ENCODE peak calls at places on chromosome 1, in seven cellular contexts. One of them, this sample, is unnamed.

GRCh38 chr1:66876664-66877063 is 48.0 kb downstream of the DNAI4 start:
- DNase-seq in HCT116: no peak
- DNase-seq in stomach: no peak
- DNase-seq in spleen: no peak
- DNase-seq in prostate gland: no peak
- DNase-seq in epithelial cell of prostate: no peak
- DNase-seq in A549: no peak
- DNase-seq in this sample: no peak

GRCh38 chr1:8674912-8675311 is 142.5 kb downstream of the RERE start:
- DNase-seq in stomach: no peak
- DNase-seq in HCT116: no peak
- DNase-seq in prostate gland: no peak
- DNase-seq in spleen: no peak
- DNase-seq in epithelial cell of prostate: no peak
- DNase-seq in A549: no peak
- DNase-seq in this sample: no peak

GRCh38 chr1:213993929-213994328 is 6.2 kb downstream of the PROX1 start:
- DNase-seq in A549: no peak
- DNase-seq in stomach: no peak
- DNase-seq in epithelial cell of prostate: no peak
- DNase-seq in HCT116: no peak
- DNase-seq in spleen: no peak
- DNase-seq in prostate gland: no peak
- DNase-seq in this sample: no peak

GRCh38 chr1:150560576-150560975 is 11.4 kb downstream of the ADAMTSL4 start:
- DNase-seq in prostate gland: no peak
- DNase-seq in stomach: no peak
- DNase-seq in spleen: peak; percentile 75
- DNase-seq in HCT116: no peak
- DNase-seq in A549: no peak
- DNase-seq in epithelial cell of prostate: no peak
- DNase-seq in this sample: no peak

GRCh38 chr1:162186406-162186805 is 116.9 kb downstream of the NOS1AP start:
- DNase-seq in A549: no peak
- DNase-seq in HCT116: no peak
- DNase-seq in prostate gland: no peak
- DNase-seq in stomach: no peak
- DNase-seq in spleen: no peak
- DNase-seq in epithelial cell of prostate: no peak
- DNase-seq in this sample: no peak

GRCh38 chr1:156480411-156481192 is 20.0 kb downstream of the MEF2D start:
- DNase-seq in prostate gland: no peak
- DNase-seq in epithelial cell of prostate: no peak
- DNase-seq in A549: peak; percentile 59
- DNase-seq in HCT116: no peak
- DNase-seq in stomach: peak; percentile 71
- DNase-seq in spleen: peak; percentile 94
- DNase-seq in this sample: peak; percentile 58

GRCh38 chr1:233673146-233673946 is 59.4 kb downstream of the KCNK1 start:
- DNase-seq in HCT116: no peak
- DNase-seq in spleen: no peak
- DNase-seq in stomach: no peak
- DNase-seq in epithelial cell of prostate: no peak
- DNase-seq in prostate gland: no peak
- DNase-seq in A549: peak; percentile 66
- DNase-seq in this sample: no peak

GRCh38 chr1:110634455-110635281 is 28.5 kb upstream of the KCNA2 start:
- DNase-seq in epithelial cell of prostate: peak; percentile 36
- DNase-seq in spleen: peak; percentile 87
- DNase-seq in stomach: peak; percentile 66
- DNase-seq in A549: no peak
- DNase-seq in HCT116: no peak
- DNase-seq in prostate gland: peak; percentile 23
- DNase-seq in this sample: no peak

GRCh38 chr1:115164940-115165718 is 75.8 kb upstream of the TSPAN2 start:
- DNase-seq in prostate gland: no peak
- DNase-seq in A549: no peak
- DNase-seq in spleen: no peak
- DNase-seq in epithelial cell of prostate: no peak
- DNase-seq in HCT116: no peak
- DNase-seq in stomach: no peak
- DNase-seq in this sample: no peak

GRCh38 chr1:31831397-31832378 is 15.9 kb upstream of the SPOCD1 start:
- DNase-seq in HCT116: no peak
- DNase-seq in stomach: no peak
- DNase-seq in A549: no peak
- DNase-seq in spleen: no peak
- DNase-seq in epithelial cell of prostate: no peak
- DNase-seq in prostate gland: no peak
- DNase-seq in this sample: no peak

GRCh38 chr1:226737819-226738420 is 1.2 kb downstream of the ITPKB start:
- DNase-seq in epithelial cell of prostate: no peak
- DNase-seq in spleen: peak; percentile 91
- DNase-seq in stomach: peak; percentile 54
- DNase-seq in A549: peak; percentile 27
- DNase-seq in HCT116: no peak
- DNase-seq in prostate gland: peak; percentile 37
- DNase-seq in this sample: peak; percentile 26

GRCh38 chr1:214707306-214708087 is 104.5 kb downstream of the CENPF start:
- DNase-seq in prostate gland: no peak
- DNase-seq in stomach: no peak
- DNase-seq in epithelial cell of prostate: no peak
- DNase-seq in spleen: no peak
- DNase-seq in HCT116: no peak
- DNase-seq in A549: no peak
- DNase-seq in this sample: no peak

GRCh38 chr1:206498685-206499084 is 8.6 kb upstream of the RASSF5 start:
- DNase-seq in stomach: no peak
- DNase-seq in spleen: peak; percentile 12
- DNase-seq in A549: no peak
- DNase-seq in epithelial cell of prostate: peak; percentile 44
- DNase-seq in prostate gland: no peak
- DNase-seq in HCT116: no peak
- DNase-seq in this sample: no peak

GRCh38 chr1:235783148-235783776 is 83.4 kb downstream of the LYST start:
- DNase-seq in stomach: no peak
- DNase-seq in spleen: no peak
- DNase-seq in A549: peak; percentile 50
- DNase-seq in epithelial cell of prostate: no peak
- DNase-seq in prostate gland: no peak
- DNase-seq in HCT116: peak; percentile 26
- DNase-seq in this sample: no peak

GRCh38 chr1:58762806-58763205 is 21.0 kb downstream of the JUN start:
- DNase-seq in stomach: no peak
- DNase-seq in prostate gland: no peak
- DNase-seq in HCT116: no peak
- DNase-seq in epithelial cell of prostate: no peak
- DNase-seq in A549: no peak
- DNase-seq in spleen: no peak
- DNase-seq in this sample: no peak

GRCh38 chr1:60989745-60990718 is 92.3 kb upstream of the NFIA start:
- DNase-seq in stomach: no peak
- DNase-seq in epithelial cell of prostate: no peak
- DNase-seq in prostate gland: no peak
- DNase-seq in A549: no peak
- DNase-seq in HCT116: no peak
- DNase-seq in spleen: no peak
- DNase-seq in this sample: no peak

GRCh38 chr1:230823421-230823820 is 44.9 kb downstream of the C1orf198 start:
- DNase-seq in A549: no peak
- DNase-seq in stomach: no peak
- DNase-seq in spleen: no peak
- DNase-seq in epithelial cell of prostate: no peak
- DNase-seq in HCT116: no peak
- DNase-seq in prostate gland: no peak
- DNase-seq in this sample: no peak

GRCh38 chr1:230758705-230759354 is 11.6 kb downstream of the CAPN9 start:
- DNase-seq in spleen: no peak
- DNase-seq in A549: no peak
- DNase-seq in HCT116: no peak
- DNase-seq in stomach: no peak
- DNase-seq in prostate gland: no peak
- DNase-seq in epithelial cell of prostate: no peak
- DNase-seq in this sample: no peak

GRCh38 chr1:112172294-112172882 is 182.9 kb upstream of the KCND3 start:
- DNase-seq in spleen: no peak
- DNase-seq in stomach: no peak
- DNase-seq in prostate gland: peak; percentile 37
- DNase-seq in HCT116: no peak
- DNase-seq in epithelial cell of prostate: peak; percentile 5
- DNase-seq in A549: peak; percentile 1
- DNase-seq in this sample: peak; percentile 12

GRCh38 chr1:223492044-223492443 is 98.8 kb downstream of the CCDC185 start:
- DNase-seq in stomach: no peak
- DNase-seq in spleen: no peak
- DNase-seq in epithelial cell of prostate: no peak
- DNase-seq in prostate gland: no peak
- DNase-seq in A549: no peak
- DNase-seq in HCT116: no peak
- DNase-seq in this sample: no peak

GRCh38 chr1:184801503-184801902 is 46.8 kb upstream of the EDEM3 start:
- DNase-seq in HCT116: no peak
- DNase-seq in A549: peak; percentile 7
- DNase-seq in prostate gland: peak; percentile 69
- DNase-seq in stomach: peak; percentile 84
- DNase-seq in spleen: no peak
- DNase-seq in epithelial cell of prostate: no peak
- DNase-seq in this sample: no peak

GRCh38 chr1:54800899-54801759 is at the start of gene TTC22:
- DNase-seq in stomach: peak; percentile 83
- DNase-seq in A549: no peak
- DNase-seq in spleen: peak; percentile 94
- DNase-seq in epithelial cell of prostate: no peak
- DNase-seq in prostate gland: peak; percentile 75
- DNase-seq in HCT116: peak; percentile 24
- DNase-seq in this sample: peak; percentile 71

GRCh38 chr1:25342846-25343245 is 4.7 kb downstream of the TMEM50A start:
- DNase-seq in epithelial cell of prostate: no peak
- DNase-seq in prostate gland: no peak
- DNase-seq in stomach: no peak
- DNase-seq in spleen: no peak
- DNase-seq in HCT116: no peak
- DNase-seq in A549: no peak
- DNase-seq in this sample: no peak

GRCh38 chr1:25341746-25342145 is 3.6 kb downstream of the TMEM50A start:
- DNase-seq in prostate gland: no peak
- DNase-seq in spleen: no peak
- DNase-seq in stomach: no peak
- DNase-seq in epithelial cell of prostate: no peak
- DNase-seq in HCT116: no peak
- DNase-seq in A549: no peak
- DNase-seq in this sample: no peak

GRCh38 chr1:25338188-25338981 is at the start of gene TMEM50A:
- DNase-seq in prostate gland: peak; percentile 85
- DNase-seq in A549: peak; percentile 86
- DNase-seq in stomach: peak; percentile 91
- DNase-seq in HCT116: peak; percentile 68
- DNase-seq in epithelial cell of prostate: peak; percentile 27
- DNase-seq in spleen: peak; percentile 95
- DNase-seq in this sample: peak; percentile 86

GRCh38 chr1:25347556-25347955 is 9.4 kb downstream of the TMEM50A start:
- DNase-seq in prostate gland: no peak
- DNase-seq in spleen: no peak
- DNase-seq in stomach: no peak
- DNase-seq in A549: no peak
- DNase-seq in HCT116: no peak
- DNase-seq in epithelial cell of prostate: no peak
- DNase-seq in this sample: no peak

GRCh38 chr1:25343872-25344271 is 5.7 kb downstream of the TMEM50A start:
- DNase-seq in spleen: no peak
- DNase-seq in stomach: no peak
- DNase-seq in epithelial cell of prostate: no peak
- DNase-seq in A549: no peak
- DNase-seq in HCT116: peak; percentile 24
- DNase-seq in prostate gland: no peak
- DNase-seq in this sample: no peak
- H3K27ac ChIP-seq in spleen: no peak overlapping the region
- H3K27ac ChIP-seq in stomach: no peak overlapping the region
- H3K27ac ChIP-seq in epithelial cell of prostate: peak overlapping the region; percentile 14
- H3K27ac ChIP-seq in A549: no peak overlapping the region
- H3K27ac ChIP-seq in HCT116: peak overlapping the region; percentile 23
- H3K27ac ChIP-seq in prostate gland: no peak overlapping the region
- H3K27ac ChIP-seq in this sample: no peak overlapping the region

GRCh38 chr1:208232639-208233038 is 11.5 kb downstream of the PLXNA2 start:
- DNase-seq in HCT116: no peak
- DNase-seq in stomach: no peak
- DNase-seq in A549: no peak
- DNase-seq in epithelial cell of prostate: no peak
- DNase-seq in prostate gland: no peak
- DNase-seq in spleen: no peak
- DNase-seq in this sample: no peak
- H3K27ac ChIP-seq in HCT116: no peak overlapping the region
- H3K27ac ChIP-seq in stomach: peak overlapping the region; percentile 68
- H3K27ac ChIP-seq in A549: no peak overlapping the region
- H3K27ac ChIP-seq in epithelial cell of prostate: no peak overlapping the region
- H3K27ac ChIP-seq in prostate gland: no peak overlapping the region
- H3K27ac ChIP-seq in spleen: no peak overlapping the region
- H3K27ac ChIP-seq in this sample: no peak overlapping the region

DNA sequence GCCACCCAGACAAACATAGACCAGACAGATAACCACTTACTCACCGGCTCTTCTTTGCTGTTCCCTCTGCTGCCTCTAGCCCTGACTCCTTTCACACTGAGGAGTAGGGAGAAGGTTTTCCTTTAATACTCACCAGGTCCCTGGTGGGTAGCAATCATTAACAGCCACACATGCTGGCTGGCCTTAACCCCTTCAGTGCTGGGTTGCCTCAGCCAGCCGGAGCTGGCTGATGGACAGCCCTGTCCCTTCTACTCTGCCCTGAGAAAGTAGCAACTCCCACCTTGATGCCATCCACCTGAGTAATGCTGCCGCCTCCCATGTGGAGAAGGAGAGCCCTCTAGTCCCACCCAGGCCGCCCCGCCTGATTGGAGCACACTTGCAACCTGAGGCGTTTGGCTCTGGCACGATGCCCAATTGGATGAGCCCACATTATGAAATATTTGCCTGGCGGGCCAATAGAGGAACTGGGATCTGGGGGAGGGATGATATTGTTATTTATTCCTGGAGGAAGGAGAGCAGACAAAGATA is 71.6 kb downstream of the PLEKHA6 start:
- DNase-seq in prostate gland: peak; percentile 84
- DNase-seq in A549: peak; percentile 90
- DNase-seq in stomach: peak; percentile 86
- DNase-seq in epithelial cell of prostate: peak; percentile 77
- DNase-seq in HCT116: peak; percentile 87
- DNase-seq in spleen: no peak
- DNase-seq in this sample: peak; percentile 55
- H3K27ac ChIP-seq in prostate gland: peak overlapping the region; percentile 80
- H3K27ac ChIP-seq in A549: peak overlapping the region; percentile 71
- H3K27ac ChIP-seq in stomach: peak overlapping the region; percentile 80
- H3K27ac ChIP-seq in epithelial cell of prostate: peak overlapping the region; percentile 61
- H3K27ac ChIP-seq in HCT116: peak overlapping the region; percentile 23
- H3K27ac ChIP-seq in spleen: no peak overlapping the region
- H3K27ac ChIP-seq in this sample: peak overlapping the region; percentile 83

DNA sequence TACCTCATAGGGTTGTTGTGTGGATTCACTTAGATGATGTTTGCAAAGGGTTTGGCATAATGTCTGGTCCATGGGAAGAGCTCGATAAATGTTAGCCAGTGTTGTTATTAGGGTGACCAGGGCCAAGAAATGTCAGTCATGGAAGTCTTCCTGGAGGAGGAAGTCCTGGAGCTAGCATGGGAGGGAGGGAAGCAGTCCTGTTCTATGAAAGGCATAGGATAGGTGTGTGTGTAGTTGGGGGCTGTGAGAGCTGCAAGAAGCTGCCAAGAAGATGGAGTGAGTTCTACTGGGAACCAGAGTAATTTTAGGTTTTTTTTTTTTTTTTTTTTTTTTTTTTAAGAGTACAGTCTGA is 4.7 kb downstream of the LGR6 start:
- DNase-seq in A549: no peak
- DNase-seq in prostate gland: no peak
- DNase-seq in HCT116: no peak
- DNase-seq in epithelial cell of prostate: no peak
- DNase-seq in spleen: no peak
- DNase-seq in stomach: no peak
- DNase-seq in this sample: no peak
- H3K27ac ChIP-seq in A549: peak overlapping the region; percentile 74
- H3K27ac ChIP-seq in prostate gland: no peak overlapping the region
- H3K27ac ChIP-seq in HCT116: no peak overlapping the region
- H3K27ac ChIP-seq in epithelial cell of prostate: no peak overlapping the region
- H3K27ac ChIP-seq in spleen: no peak overlapping the region
- H3K27ac ChIP-seq in stomach: no peak overlapping the region
- H3K27ac ChIP-seq in this sample: no peak overlapping the region

This sample was measured in HL-60.